ENCODE peak calls at places on chromosomes 3 and 15, in nine cellular contexts. I, T, H, E, J, D, Q, B and Y are unnamed samples.

GRCh38 chr3:155102329-155102728 is 22.2 kb downstream of the MME start:
- DNase-seq in J (no peak), E (peak; percentile 51), B (no peak), I (no peak), Q (no peak), T (no peak), H (no peak), D (no peak), Y (no peak)

GRCh38 chr3:36965440-36965839 is 20.6 kb upstream of the TRANK1 start:
- DNase-seq in I (no peak), H (peak; percentile 73), J (no peak), T (no peak), Q (no peak), D (no peak), B (no peak), E (no peak), Y (no peak)

GRCh38 chr15:89743011-89743410 is 8.0 kb downstream of the MESP1 start:
- DNase-seq in J (no peak), I (no peak), T (no peak), D (no peak), Q (no peak), B (no peak), H (no peak), E (no peak), Y (no peak)

GRCh38 chr15:37070686-37071085 is 29.7 kb downstream of the MEIS2 start:
- DNase-seq in I (no peak), D (no peak), J (no peak), H (no peak), B (no peak), E (no peak), Q (no peak), T (no peak), Y (no peak)

GRCh38 chr3:12187448-12188327 is 29.0 kb upstream of the TIMP4 start:
- DNase-seq in D (peak; percentile 62), J (no peak), T (no peak), H (peak; percentile 57), I (no peak), Q (no peak), B (peak; percentile 13), E (no peak), Y (no peak)

GRCh38 chr3:70849911-70850699 is 537.7 kb upstream of the MDFIC2 start:
- DNase-seq in T (peak; percentile 89), H (no peak), I (no peak), B (no peak), D (peak; percentile 80), E (peak; percentile 69), Q (no peak), J (no peak), Y (peak; percentile 41)

GRCh38 chr15:55116636-55117035 is 80.1 kb downstream of the RSL24D1 start:
- DNase-seq in B (no peak), I (no peak), T (no peak), E (no peak), Q (no peak), D (no peak), H (no peak), J (no peak), Y (no peak)

GRCh38 chr3:13197795-13198194 is 124.6 kb upstream of the IQSEC1 start:
- DNase-seq in E (no peak), H (no peak), T (no peak), D (no peak), Q (no peak), B (no peak), I (no peak), J (no peak), Y (no peak)

GRCh38 chr15:76109046-76109445 is 49.3 kb downstream of the TMEM266 start:
- DNase-seq in D (no peak), H (no peak), Q (no peak), I (no peak), B (no peak), T (no peak), J (no peak), E (no peak), Y (no peak)